ENCODE peak calls at places on chromosomes 6 and 20, in six cellular contexts. N is mammary epithelial cell, H is ovary, T is tibial nerve, M is stomach, Z is PC-3. S is an unnamed sample.
A peak's percentile ranks its signal among the peaks of the same experiment; 100 is the strongest.

GRCh38 chr6:111759836-111760785 is 113.1 kb downstream of the FYN start:
- DNase-seq in N (no peak), H (no peak), T (no peak), M (no peak), Z (no peak), S (no peak)

GRCh38 chr6:30932665-30933365 is 845 bp upstream of the SFTA2 start:
- DNase-seq in N (no peak), H (no peak), T (no peak), M (no peak), Z (no peak), S (no peak)

GRCh38 chr20:24135786-24136185 is 147.2 kb upstream of the GGTLC1 start:
- DNase-seq in N (no peak), H (no peak), T (no peak), M (no peak), Z (no peak), S (no peak)

GRCh38 chr6:149831380-149831820 is 32.8 kb downstream of the LRP11 start:
- DNase-seq in N (peak; percentile 79), H (no peak), T (no peak), M (no peak), Z (peak; percentile 7), S (no peak)

GRCh38 chr6:20441921-20442320 is 40.2 kb downstream of the E2F3 start:
- DNase-seq in N (no peak), H (no peak), T (no peak), M (no peak), Z (no peak), S (no peak)

GRCh38 chr6:3575166-3575565 is 118.3 kb upstream of the SLC22A23 start:
- DNase-seq in N (no peak), H (no peak), T (no peak), M (no peak), Z (no peak), S (no peak)

GRCh38 chr6:29943053-29943966 is 978 bp downstream of the HLA-A start:
- DNase-seq in N (no peak), H (no peak), T (no peak), M (no peak), Z (no peak), S (no peak)

GRCh38 chr20:1287787-1288569 is 21.9 kb downstream of the SNPH start:
- DNase-seq in N (no peak), H (no peak), T (no peak), M (no peak), Z (no peak), S (no peak)

GRCh38 chr6:169048806-169049205 is 204.8 kb downstream of the THBS2 start:
- DNase-seq in N (no peak), H (no peak), T (no peak), M (no peak), Z (no peak), S (no peak)

GRCh38 chr6:153328194-153328593 is 197.1 kb upstream of the RGS17 start:
- DNase-seq in N (peak; percentile 87), H (no peak), T (no peak), M (peak; percentile 26), Z (peak; percentile 68), S (peak; percentile 68)

GRCh38 chr6:166551797-166552495 is 34.5 kb downstream of the RAMACL start:
- DNase-seq in N (no peak), H (no peak), T (no peak), M (no peak), Z (no peak), S (no peak)

GRCh38 chr6:23446394-23447001 is 679.5 kb upstream of the NRSN1 start:
- DNase-seq in N (peak; percentile 34), H (no peak), T (no peak), M (no peak), Z (peak; percentile 79), S (peak; percentile 47)

GRCh38 chr20:7682916-7683315 is 257.3 kb downstream of the HAO1 start:
- DNase-seq in N (no peak), H (no peak), T (no peak), M (no peak), Z (peak; percentile 41), S (no peak)

GRCh38 chr6:41531591-41532582 is 14.3 kb upstream of the FOXP4 start:
- DNase-seq in N (no peak), H (no peak), T (no peak), M (no peak), Z (peak; percentile 56), S (no peak)

GRCh38 chr6:145209312-145209711 is 526.0 kb downstream of the EPM2A start:
- DNase-seq in N (no peak), H (no peak), T (no peak), M (no peak), Z (no peak), S (no peak)

GRCh38 chr6:41399424-41399823 is 64.0 kb downstream of the NCR2 start:
- DNase-seq in N (no peak), H (no peak), T (no peak), M (no peak), Z (no peak), S (no peak)

GRCh38 chr20:24911461-24911860 is 37.6 kb upstream of the CST7 start:
- DNase-seq in N (no peak), H (no peak), T (no peak), M (no peak), Z (no peak), S (no peak)

GRCh38 chr6:44289726-44290125 is 19.5 kb downstream of the TMEM151B start:
- DNase-seq in N (no peak), H (no peak), T (no peak), M (no peak), Z (no peak), S (no peak)

GRCh38 chr6:44286747-44287146 is 16.5 kb downstream of the TMEM151B start:
- DNase-seq in N (no peak), H (no peak), T (no peak), M (no peak), Z (no peak), S (no peak)

GRCh38 chr6:44294832-44295791 is 18.0 kb downstream of the AARS2 start:
- DNase-seq in N (no peak), H (no peak), T (no peak), M (no peak), Z (no peak), S (no peak)

GRCh38 chr6:44292661-44293365 is 20.3 kb downstream of the AARS2 start:
- DNase-seq in N (no peak), H (no peak), T (no peak), M (no peak), Z (no peak), S (no peak)

GRCh38 chr6:44291841-44292240 is 21.3 kb downstream of the AARS2 start:
- DNase-seq in N (no peak), H (no peak), T (no peak), M (no peak), Z (no peak), S (no peak)
- H3K27me3 ChIP-seq in N (peaks cover 7% of the 10 kb centered on the region), H (no peaks in the 10 kb centered on the region), T (no peaks in the 10 kb centered on the region), M (peaks cover 98% of the 10 kb centered on the region), Z (peaks cover 59% of the 10 kb centered on the region), S (peaks cover 69% of the 10 kb centered on the region)

GRCh38 chr6:551405-551804 is 105.5 kb downstream of the HUS1B start:
- DNase-seq in N (peak; percentile 70), H (no peak), T (no peak), M (no peak), Z (peak; percentile 47), S (peak; percentile 54)
- TF ChIP-seq CTCF in N (peak; percentile 5), H (no peak), T (no peak), M (no peak), Z (peak; percentile 45), S (peak; percentile 69)

GRCh38 chr6:118606268-118606667 is 45.1 kb downstream of the CEP85L start:
- DNase-seq in N (no peak), H (no peak), T (no peak), M (no peak), Z (no peak), S (no peak)
- H3K27me3 ChIP-seq in N (no peaks in the 10 kb centered on the region), H (no peaks in the 10 kb centered on the region), T (no peaks in the 10 kb centered on the region), M (no peaks in the 10 kb centered on the region), Z (no peaks in the 10 kb centered on the region), S (no peaks in the 10 kb centered on the region)

GRCh38 chr20:64220891-64221527 is 34.5 kb upstream of the PCMTD2 start:
- DNase-seq in N (no peak), H (no peak), T (no peak), M (no peak), Z (no peak), S (no peak)
- TF ChIP-seq CTCF in N (no peak), H (no peak), T (no peak), M (no peak), Z (no peak), S (no peak)

DNA sequence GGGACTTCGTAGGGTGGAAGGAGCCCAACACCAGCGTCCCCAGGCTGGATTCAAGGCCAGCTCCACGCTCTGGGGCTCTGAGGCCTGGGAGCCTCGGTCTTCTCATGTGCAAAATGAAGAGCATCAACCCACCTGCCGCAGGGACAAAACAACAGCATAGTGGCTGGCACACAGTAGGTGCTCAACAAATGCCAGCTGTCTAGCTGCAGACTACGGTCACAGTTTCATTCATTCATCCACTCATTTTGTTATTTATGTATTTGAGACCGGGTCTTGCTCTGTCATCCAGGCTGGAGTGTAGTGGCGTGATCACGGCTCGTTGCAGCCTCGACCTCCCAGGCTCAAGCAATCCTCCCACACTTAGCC is 60.7 kb downstream of the CEBPB start:
- DNase-seq in N (no peak), H (no peak), T (no peak), M (no peak), Z (no peak), S (no peak)
- H3K27me3 ChIP-seq in N (no peaks in the 10 kb centered on the region), H (no peaks in the 10 kb centered on the region), T (no peaks in the 10 kb centered on the region), M (no peaks in the 10 kb centered on the region), Z (no peaks in the 10 kb centered on the region), S (no peaks in the 10 kb centered on the region)

DNA sequence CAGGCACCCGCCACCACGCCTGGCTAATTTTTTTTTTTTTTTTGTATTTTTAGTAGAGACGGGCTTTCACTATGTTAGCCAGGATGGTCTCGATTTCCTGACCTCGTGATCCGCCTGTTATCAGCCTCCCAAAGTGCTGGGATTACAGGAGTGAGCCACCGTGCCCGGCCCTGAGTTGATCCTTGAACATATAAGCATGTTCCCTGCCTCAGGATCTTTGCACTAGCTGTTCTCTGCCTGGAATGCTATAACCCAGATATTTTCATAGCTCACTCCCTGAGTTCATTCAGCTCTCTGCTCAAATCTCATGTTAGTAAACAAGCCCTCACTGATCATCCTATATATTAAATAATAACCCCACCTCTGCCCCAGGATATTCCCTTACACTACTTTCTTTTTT is 9.0 kb upstream of the DLK2 start:
- DNase-seq in N (no peak), H (no peak), T (no peak), M (no peak), Z (no peak), S (no peak)
- TF ChIP-seq CTCF in N (no peak), H (no peak), T (no peak), M (no peak), Z (no peak), S (no peak)

GRCh38 chr20:22400440-22400839 is 183.9 kb downstream of the FOXA2 start:
- DNase-seq in N (no peak), H (no peak), T (no peak), M (no peak), Z (no peak), S (no peak)
- H3K27me3 ChIP-seq in N (no peaks in the 10 kb centered on the region), H (no peaks in the 10 kb centered on the region), T (no peaks in the 10 kb centered on the region), M (no peaks in the 10 kb centered on the region), Z (no peaks in the 10 kb centered on the region), S (no peaks in the 10 kb centered on the region)

GRCh38 chr20:21129861-21130260 is 4.0 kb downstream of the KIZ start:
- DNase-seq in N (no peak), H (no peak), T (no peak), M (no peak), Z (no peak), S (no peak)
- TF ChIP-seq CTCF in N (no peak), H (no peak), T (no peak), M (no peak), Z (peak; percentile 26), S (no peak)

S was measured in foreskin keratinocyte.